ENCODE peak calls at places on chromosomes 7 and 10, in six cellular contexts. One of them, this sample, is unnamed.

GRCh38 chr7:34222316-34222715 is 317.0 kb downstream of the BMPER start:
- DNase-seq in mesendoderm: no peak
- DNase-seq in IMR-90: no peak
- DNase-seq in neuronal stem cell: no peak
- DNase-seq in H9: no peak
- DNase-seq in trophoblast cell: no peak
- DNase-seq in this sample: no peak

GRCh38 chr10:137606-138005 is 2.4 kb downstream of the ZMYND11 start:
- DNase-seq in IMR-90: peak; percentile 74
- DNase-seq in H9: no peak
- DNase-seq in neuronal stem cell: no peak
- DNase-seq in mesendoderm: no peak
- DNase-seq in trophoblast cell: no peak
- DNase-seq in this sample: no peak

GRCh38 chr7:29987821-29988317 is 1.7 kb downstream of the SCRN1 start:
- DNase-seq in H9: no peak
- DNase-seq in IMR-90: peak; percentile 88
- DNase-seq in mesendoderm: peak; percentile 91
- DNase-seq in neuronal stem cell: peak; percentile 31
- DNase-seq in trophoblast cell: no peak
- DNase-seq in this sample: peak; percentile 93

GRCh38 chr10:120161116-120161515 is 268.6 kb downstream of the SEC23IP start:
- DNase-seq in IMR-90: no peak
- DNase-seq in H9: no peak
- DNase-seq in neuronal stem cell: no peak
- DNase-seq in trophoblast cell: no peak
- DNase-seq in mesendoderm: no peak
- DNase-seq in this sample: no peak

GRCh38 chr7:145899938-145900337 is 216.7 kb upstream of the CNTNAP2 start:
- DNase-seq in IMR-90: no peak
- DNase-seq in mesendoderm: no peak
- DNase-seq in H9: no peak
- DNase-seq in neuronal stem cell: no peak
- DNase-seq in trophoblast cell: no peak
- DNase-seq in this sample: no peak

GRCh38 chr7:77226357-77226839 is 26.8 kb upstream of the FGL2 start:
- DNase-seq in IMR-90: peak; percentile 18
- DNase-seq in neuronal stem cell: no peak
- DNase-seq in trophoblast cell: no peak
- DNase-seq in mesendoderm: no peak
- DNase-seq in H9: no peak
- DNase-seq in this sample: no peak

GRCh38 chr7:21355406-21355874 is 72.4 kb upstream of the SP4 start:
- DNase-seq in H9: no peak
- DNase-seq in neuronal stem cell: no peak
- DNase-seq in mesendoderm: no peak
- DNase-seq in trophoblast cell: no peak
- DNase-seq in IMR-90: no peak
- DNase-seq in this sample: no peak

GRCh38 chr10:89207181-89207800 is at the start of gene CH25H:
- DNase-seq in trophoblast cell: peak; percentile 66
- DNase-seq in mesendoderm: peak; percentile 82
- DNase-seq in IMR-90: peak; percentile 74
- DNase-seq in H9: peak; percentile 77
- DNase-seq in neuronal stem cell: peak; percentile 63
- DNase-seq in this sample: peak; percentile 83

GRCh38 chr10:49569031-49569765 is 30.3 kb upstream of the ERCC6 start:
- DNase-seq in IMR-90: peak; percentile 51
- DNase-seq in mesendoderm: no peak
- DNase-seq in neuronal stem cell: no peak
- DNase-seq in H9: no peak
- DNase-seq in trophoblast cell: peak; percentile 43
- DNase-seq in this sample: peak; percentile 35

GRCh38 chr7:1994931-1995330 is 237.8 kb downstream of the MAD1L1 start:
- DNase-seq in trophoblast cell: no peak
- DNase-seq in mesendoderm: no peak
- DNase-seq in H9: no peak
- DNase-seq in neuronal stem cell: no peak
- DNase-seq in IMR-90: no peak
- DNase-seq in this sample: no peak

GRCh38 chr10:75294518-75294865 is 58.7 kb upstream of the COMTD1 start:
- DNase-seq in mesendoderm: peak; percentile 48
- DNase-seq in H9: no peak
- DNase-seq in IMR-90: no peak
- DNase-seq in trophoblast cell: peak; percentile 13
- DNase-seq in neuronal stem cell: no peak
- DNase-seq in this sample: peak; percentile 56

GRCh38 chr7:111841596-111842209 is 279.4 kb upstream of the IMMP2L start:
- DNase-seq in neuronal stem cell: no peak
- DNase-seq in H9: no peak
- DNase-seq in IMR-90: no peak
- DNase-seq in mesendoderm: no peak
- DNase-seq in trophoblast cell: no peak
- DNase-seq in this sample: no peak

GRCh38 chr10:26621889-26622681 is 75.4 kb upstream of the PDSS1 start:
- DNase-seq in IMR-90: peak; percentile 0
- DNase-seq in neuronal stem cell: peak; percentile 6
- DNase-seq in trophoblast cell: peak; percentile 13
- DNase-seq in mesendoderm: peak; percentile 51
- DNase-seq in H9: peak; percentile 59
- DNase-seq in this sample: no peak

GRCh38 chr10:71371750-71372166 is 25.0 kb upstream of the CDH23 start:
- DNase-seq in trophoblast cell: no peak
- DNase-seq in H9: no peak
- DNase-seq in neuronal stem cell: no peak
- DNase-seq in mesendoderm: no peak
- DNase-seq in IMR-90: no peak
- DNase-seq in this sample: no peak

GRCh38 chr10:71375954-71376353 is 20.8 kb upstream of the CDH23 start:
- DNase-seq in H9: no peak
- DNase-seq in neuronal stem cell: no peak
- DNase-seq in trophoblast cell: no peak
- DNase-seq in IMR-90: no peak
- DNase-seq in mesendoderm: no peak
- DNase-seq in this sample: no peak

GRCh38 chr10:71370031-71370430 is 26.7 kb upstream of the CDH23 start:
- DNase-seq in H9: no peak
- DNase-seq in mesendoderm: no peak
- DNase-seq in neuronal stem cell: no peak
- DNase-seq in trophoblast cell: no peak
- DNase-seq in IMR-90: no peak
- DNase-seq in this sample: no peak

GRCh38 chr10:71374481-71375233 is 22.1 kb upstream of the CDH23 start:
- DNase-seq in neuronal stem cell: no peak
- DNase-seq in mesendoderm: no peak
- DNase-seq in IMR-90: no peak
- DNase-seq in H9: no peak
- DNase-seq in trophoblast cell: no peak
- DNase-seq in this sample: no peak

DNA sequence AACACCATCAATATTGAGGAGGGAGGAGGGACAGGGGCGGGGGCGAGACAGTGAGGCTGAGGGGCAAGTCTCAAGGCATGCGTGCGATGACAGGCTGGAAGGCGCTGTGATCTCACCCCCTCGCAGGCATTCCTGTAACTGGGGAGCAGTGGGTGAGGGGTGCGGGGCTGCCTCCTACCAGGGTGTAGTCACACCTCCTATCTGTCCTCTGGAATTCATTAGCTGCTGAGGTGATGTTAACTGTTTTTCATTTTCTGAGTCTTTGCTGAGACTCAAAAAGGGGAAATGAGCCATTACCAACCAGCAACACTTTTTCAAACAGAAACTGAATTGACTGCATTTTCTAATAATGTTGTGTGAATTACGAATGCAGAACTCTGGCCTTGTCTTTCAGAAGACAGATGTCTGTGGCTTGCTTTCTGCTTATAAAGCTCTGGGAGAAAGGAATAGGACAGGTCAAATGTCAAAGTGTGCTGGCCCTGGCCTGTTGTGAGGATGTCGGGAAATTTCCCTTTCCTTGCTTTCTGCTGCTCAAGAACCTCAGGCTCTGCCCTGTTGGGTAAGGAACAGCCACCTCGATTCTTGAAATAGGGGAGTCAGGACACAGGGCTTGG is 23.7 kb upstream of the CDH23 start:
- DNase-seq in IMR-90: no peak
- DNase-seq in neuronal stem cell: no peak
- DNase-seq in H9: no peak
- DNase-seq in mesendoderm: peak; percentile 22
- DNase-seq in trophoblast cell: no peak
- DNase-seq in this sample: no peak
- H4K8ac ChIP-seq in IMR-90: no peak overlapping the region
- H4K8ac ChIP-seq in neuronal stem cell: no peak overlapping the region
- H4K8ac ChIP-seq in H9: no peak overlapping the region
- H4K8ac ChIP-seq in mesendoderm: no peak overlapping the region
- H4K8ac ChIP-seq in trophoblast cell: no peak overlapping the region
- H4K8ac ChIP-seq in this sample: no peak overlapping the region

GRCh38 chr7:28240466-28240865 is 59.9 kb upstream of the JAZF1 start:
- DNase-seq in H9: no peak
- DNase-seq in neuronal stem cell: no peak
- DNase-seq in IMR-90: no peak
- DNase-seq in trophoblast cell: no peak
- DNase-seq in mesendoderm: no peak
- DNase-seq in this sample: no peak

GRCh38 chr7:28239823-28240204 is 59.2 kb upstream of the JAZF1 start:
- DNase-seq in trophoblast cell: no peak
- DNase-seq in mesendoderm: no peak
- DNase-seq in H9: no peak
- DNase-seq in neuronal stem cell: no peak
- DNase-seq in IMR-90: no peak
- DNase-seq in this sample: no peak

GRCh38 chr7:28243861-28244260 is 63.3 kb upstream of the JAZF1 start:
- DNase-seq in neuronal stem cell: no peak
- DNase-seq in trophoblast cell: no peak
- DNase-seq in H9: no peak
- DNase-seq in IMR-90: no peak
- DNase-seq in mesendoderm: peak; percentile 50
- DNase-seq in this sample: no peak

DNA sequence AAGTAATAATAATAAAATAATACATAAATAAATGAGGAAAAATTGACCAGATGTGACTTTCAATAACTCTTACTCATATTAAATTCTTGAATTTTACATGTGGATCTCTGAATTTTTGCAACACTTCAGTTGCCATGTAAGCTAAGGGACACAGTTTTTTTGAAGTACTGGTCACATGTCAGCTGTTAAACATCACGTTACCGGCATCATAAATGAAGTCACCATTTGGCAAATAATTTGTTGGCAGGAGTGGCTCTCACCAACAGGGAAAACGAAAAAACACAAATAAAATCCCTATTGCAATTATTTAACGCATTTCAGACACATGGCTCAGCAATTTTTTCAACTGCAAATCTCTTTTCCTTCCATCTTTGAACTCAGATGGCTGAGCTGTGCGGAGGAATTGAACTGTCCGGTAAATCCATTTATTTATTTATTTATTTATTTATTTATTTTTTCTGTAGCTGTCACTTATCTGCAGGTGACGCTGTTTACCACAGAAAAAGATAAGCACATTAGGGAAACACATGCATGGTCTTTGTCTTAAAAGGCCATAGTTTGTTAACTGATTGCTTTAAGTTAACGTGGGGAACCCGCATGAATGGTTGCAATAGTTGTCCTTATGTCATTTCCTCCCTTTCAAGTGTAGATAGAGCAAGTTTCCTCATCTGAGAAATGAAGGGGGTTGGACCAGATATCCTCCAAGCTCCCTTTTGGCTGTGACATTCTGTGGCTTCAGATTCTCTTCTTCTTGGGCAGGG is 64.7 kb upstream of the JAZF1 start:
- DNase-seq in IMR-90: no peak
- DNase-seq in mesendoderm: peak; percentile 35
- DNase-seq in neuronal stem cell: no peak
- DNase-seq in H9: no peak
- DNase-seq in trophoblast cell: peak; percentile 45
- DNase-seq in this sample: no peak
- H2BK120ac ChIP-seq in IMR-90: no peak overlapping the region
- H2BK120ac ChIP-seq in mesendoderm: no peak overlapping the region
- H2BK120ac ChIP-seq in neuronal stem cell: no peak overlapping the region
- H2BK120ac ChIP-seq in H9: no peak overlapping the region
- H2BK120ac ChIP-seq in trophoblast cell: no peak overlapping the region
- H2BK120ac ChIP-seq in this sample: no peak overlapping the region

DNA sequence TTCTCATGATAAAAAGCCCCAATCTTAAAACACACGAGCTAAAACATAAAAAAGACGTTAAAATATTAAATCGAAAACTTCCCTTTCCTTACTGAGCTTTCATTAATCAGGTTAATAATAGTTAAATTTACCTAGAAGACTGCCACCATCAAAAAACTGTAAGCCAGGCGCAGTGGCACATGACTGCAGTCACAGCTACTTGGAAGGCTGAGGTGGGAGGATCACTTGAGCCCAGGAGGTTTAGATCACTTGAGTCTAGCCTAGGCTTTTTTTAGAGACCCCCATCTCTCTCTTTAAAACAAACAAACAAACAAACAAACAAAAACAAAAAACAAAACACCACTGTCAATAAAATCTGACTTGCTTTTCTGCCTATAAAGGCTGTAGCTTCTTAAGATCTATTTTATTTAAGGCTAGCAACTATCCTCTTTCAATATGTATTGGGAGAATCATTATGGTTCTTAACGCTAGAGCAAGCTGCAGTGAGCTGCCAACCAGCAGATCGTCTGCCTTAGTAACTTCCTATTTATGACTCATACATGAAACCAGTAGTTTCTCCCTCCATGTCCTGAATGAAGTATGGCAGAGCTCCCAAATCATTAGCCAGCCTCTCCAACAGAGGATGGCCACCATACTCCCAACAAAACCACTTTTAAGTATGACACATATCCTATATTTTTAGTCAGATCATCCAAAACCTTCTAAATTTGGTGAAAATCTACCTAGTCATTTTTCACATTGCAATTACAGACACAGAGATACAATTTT is 163.7 kb downstream of the SRPK2 start:
- DNase-seq in mesendoderm: peak; percentile 72
- DNase-seq in IMR-90: peak; percentile 95
- DNase-seq in neuronal stem cell: no peak
- DNase-seq in trophoblast cell: peak; percentile 37
- DNase-seq in H9: no peak
- DNase-seq in this sample: peak; percentile 86
- H3K9ac ChIP-seq in mesendoderm: no peak overlapping the region
- H3K9ac ChIP-seq in IMR-90: no peak overlapping the region
- H3K9ac ChIP-seq in neuronal stem cell: no peak overlapping the region
- H3K9ac ChIP-seq in trophoblast cell: no peak overlapping the region
- H3K9ac ChIP-seq in H9: no peak overlapping the region
- H3K9ac ChIP-seq in this sample: peak overlapping the region; percentile 59

GRCh38 chr10:103622286-103622685 is 128.8 kb downstream of the NEURL1 start:
- DNase-seq in mesendoderm: no peak
- DNase-seq in IMR-90: no peak
- DNase-seq in H9: no peak
- DNase-seq in neuronal stem cell: no peak
- DNase-seq in trophoblast cell: no peak
- DNase-seq in this sample: no peak

GRCh38 chr10:103621778-103622115 is 128.2 kb downstream of the NEURL1 start:
- DNase-seq in trophoblast cell: no peak
- DNase-seq in neuronal stem cell: no peak
- DNase-seq in mesendoderm: no peak
- DNase-seq in IMR-90: no peak
- DNase-seq in H9: no peak
- DNase-seq in this sample: no peak

GRCh38 chr10:103619424-103620356 is 126.2 kb downstream of the NEURL1 start:
- DNase-seq in H9: no peak
- DNase-seq in IMR-90: no peak
- DNase-seq in neuronal stem cell: no peak
- DNase-seq in trophoblast cell: no peak
- DNase-seq in mesendoderm: no peak
- DNase-seq in this sample: no peak

GRCh38 chr10:103620357-103620749 is 126.8 kb downstream of the NEURL1 start:
- DNase-seq in mesendoderm: no peak
- DNase-seq in H9: no peak
- DNase-seq in IMR-90: no peak
- DNase-seq in trophoblast cell: no peak
- DNase-seq in neuronal stem cell: no peak
- DNase-seq in this sample: no peak

GRCh38 chr10:103620891-103621777 is 127.6 kb downstream of the NEURL1 start:
- DNase-seq in trophoblast cell: no peak
- DNase-seq in neuronal stem cell: no peak
- DNase-seq in H9: no peak
- DNase-seq in mesendoderm: no peak
- DNase-seq in IMR-90: no peak
- DNase-seq in this sample: no peak
- H4K8ac ChIP-seq in trophoblast cell: no peak overlapping the region
- H4K8ac ChIP-seq in neuronal stem cell: no peak overlapping the region
- H4K8ac ChIP-seq in H9: no peak overlapping the region
- H4K8ac ChIP-seq in mesendoderm: no peak overlapping the region
- H4K8ac ChIP-seq in IMR-90: no peak overlapping the region
- H4K8ac ChIP-seq in this sample: no peak overlapping the region